ENCODE peak calls at places on chromosomes 2 and 18, in nine cellular contexts. U is SIG-M5, Z is Caco-2, E is HuH-7.5, I is brain microvascular endothelial cell, Q is AG04449, P is skeletal muscle cell, R is uterus, D is DMS 273 treated with DMSO at 0.1 percent for 48 hours. M is an unnamed sample.

GRCh38 chr2:28401411-28401810 is 8.8 kb downstream of the FOSL2 start:
- DNase-seq in I (no peak), U (no peak), E (no peak), Q (no peak), D (no peak), Z (no peak), P (no peak), R (no peak), M (no peak)

GRCh38 chr2:3827673-3828575 is 124.5 kb downstream of the DCDC2C start:
- DNase-seq in R (no peak), I (peak), D (no peak), Z (no peak), Q (peak), P (peak), E (no peak), U (no peak), M (no peak)

GRCh38 chr2:156456616-156457015 is 20.4 kb downstream of the GPD2 start:
- DNase-seq in U (no peak), Q (no peak), Z (no peak), R (no peak), I (no peak), E (no peak), D (no peak), P (no peak), M (no peak)

GRCh38 chr18:63210531-63210930 is 109.0 kb downstream of the BCL2 start:
- DNase-seq in Z (no peak), R (no peak), P (no peak), D (no peak), U (no peak), Q (no peak), I (no peak), E (no peak), M (no peak)

GRCh38 chr18:73980289-73980979 is 167.2 kb downstream of the FBXO15 start:
- DNase-seq in Q (no peak), U (no peak), E (peak), D (no peak), I (peak), P (no peak), R (no peak), Z (peak), M (no peak)

GRCh38 chr2:36741188-36741587 is 44.7 kb downstream of the VIT start:
- DNase-seq in D (no peak), Q (no peak), R (no peak), P (no peak), Z (no peak), U (no peak), E (no peak), I (no peak), M (no peak)

GRCh38 chr2:69171070-69171811 is 158.3 kb downstream of the ANTXR1 start:
- DNase-seq in P (no peak), Z (no peak), D (no peak), E (no peak), R (no peak), I (no peak), Q (no peak), U (no peak), M (no peak)

GRCh38 chr18:2027026-2027425 is 544.3 kb downstream of the METTL4 start:
- DNase-seq in I (no peak), Z (no peak), P (no peak), R (no peak), U (no peak), E (no peak), D (no peak), Q (no peak), M (no peak)

GRCh38 chr18:2843161-2843560 is 3.6 kb upstream of the EMILIN2 start:
- DNase-seq in P (no peak), I (no peak), E (no peak), Q (no peak), Z (no peak), R (no peak), U (no peak), D (no peak), M (no peak)

GRCh38 chr2:1664698-1665097 is 79.6 kb downstream of the PXDN start:
- DNase-seq in D (no peak), U (no peak), E (no peak), Q (no peak), R (no peak), Z (no peak), I (no peak), P (no peak), M (no peak)

GRCh38 chr2:218981390-218982311 is 3.3 kb downstream of the FEV start:
- DNase-seq in I (no peak), Q (no peak), Z (peak), U (no peak), E (peak), P (no peak), D (no peak), R (no peak), M (no peak)

GRCh38 chr2:71332413-71332866 is 858 bp downstream of the ZNF638 start:
- DNase-seq in I (no peak), Z (no peak), D (no peak), R (no peak), U (no peak), E (no peak), Q (no peak), P (no peak), M (no peak)

M was measured in immature natural killer cell.